ENCODE peak calls at places on chromosomes 3 and 15, in four cellular contexts. W is IMR-90, B is endothelial cell, D is astrocyte. A is an unnamed sample.

GRCh38 chr3:195255571-195256501 is 15.1 kb downstream of the XXYLT1 start:
- DNase-seq in W (no peak), B (no peak), D (no peak), A (no peak)

GRCh38 chr3:23390446-23390845 is 187.3 kb downstream of the UBE2E2 start:
- DNase-seq in W (no peak), B (no peak), D (no peak), A (no peak)

GRCh38 chr3:18454766-18455165 is 29.6 kb upstream of the SATB1 start:
- DNase-seq in W (no peak), B (no peak), D (no peak), A (no peak)

GRCh38 chr3:148992027-148992634 is 791 bp downstream of the GYG1 start:
- DNase-seq in W (no peak), B (peak; percentile 45), D (no peak), A (peak; percentile 60)

GRCh38 chr15:80694624-80695098 is 449 bp upstream of the ABHD17C start:
- DNase-seq in W (peak; percentile 33), B (peak; percentile 10), D (peak; percentile 36), A (no peak)

GRCh38 chr3:188303286-188303799 is 149.4 kb downstream of the LPP start:
- DNase-seq in W (no peak), B (no peak), D (no peak), A (no peak)

GRCh38 chr3:135805752-135806151 is 159.8 kb upstream of the PPP2R3A start:
- DNase-seq in W (no peak), B (no peak), D (no peak), A (no peak)

GRCh38 chr15:99169769-99170311 is 65.0 kb downstream of the SYNM start:
- DNase-seq in W (peak; percentile 89), B (no peak), D (peak; percentile 90), A (no peak)

GRCh38 chr15:41774873-41775417 is 661 bp downstream of the MAPKBP1 start:
- DNase-seq in W (no peak), B (no peak), D (no peak), A (no peak)

GRCh38 chr3:161270991-161271390 is 49.9 kb downstream of the NMD3 start:
- DNase-seq in W (no peak), B (no peak), D (no peak), A (no peak)

GRCh38 chr3:46130631-46131310 is 77.3 kb downstream of the CCR1 start:
- DNase-seq in W (no peak), B (no peak), D (no peak), A (no peak)

GRCh38 chr3:147651107-147651506 is 241.9 kb downstream of the ZIC1 start:
- DNase-seq in W (peak; percentile 2), B (no peak), D (peak; percentile 16), A (no peak)

GRCh38 chr3:87436781-87437543 is 160.6 kb upstream of the POU1F1 start:
- DNase-seq in W (no peak), B (no peak), D (peak; percentile 89), A (no peak)

GRCh38 chr3:71208273-71209095 is 375.0 kb downstream of the FOXP1 start:
- DNase-seq in W (peak; percentile 33), B (no peak), D (no peak), A (no peak)

DNA sequence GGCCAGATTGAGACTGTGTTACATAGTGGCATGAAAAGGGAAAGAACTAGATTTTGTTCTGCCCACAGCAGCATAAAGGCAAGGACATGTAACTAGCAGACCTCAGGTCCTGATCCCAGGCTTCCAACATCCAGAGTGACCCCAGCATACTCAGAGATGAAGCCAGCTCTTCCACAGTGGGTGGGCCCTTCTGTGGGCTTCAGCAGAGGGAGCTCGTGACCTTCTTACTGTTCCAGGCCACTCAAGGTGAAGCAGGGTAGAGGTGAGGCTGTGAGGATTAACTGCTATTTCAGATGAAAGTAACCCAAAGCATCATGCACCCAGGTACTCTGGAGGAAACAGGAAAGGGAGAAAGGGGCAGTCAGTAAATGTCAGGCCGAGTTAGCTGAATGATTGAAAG is 905 bp upstream of the SLC24A1 start:
- DNase-seq in W (no peak), B (no peak), D (no peak), A (no peak)
- TF ChIP-seq CTCF in W (no peak), B (no peak), D (no peak), A (no peak)

GRCh38 chr15:77904436-77904821 is 173.1 kb downstream of the TBC1D2B start:
- DNase-seq in W (no peak), B (no peak), D (no peak), A (no peak)

GRCh38 chr15:77898811-77899730 is 178.4 kb downstream of the TBC1D2B start:
- DNase-seq in W (no peak), B (no peak), D (no peak), A (no peak)

GRCh38 chr15:77901251-77901881 is 176.1 kb downstream of the TBC1D2B start:
- DNase-seq in W (no peak), B (no peak), D (no peak), A (no peak)

GRCh38 chr15:77904901-77905300 is 172.6 kb downstream of the TBC1D2B start:
- DNase-seq in W (no peak), B (no peak), D (no peak), A (no peak)

DNA sequence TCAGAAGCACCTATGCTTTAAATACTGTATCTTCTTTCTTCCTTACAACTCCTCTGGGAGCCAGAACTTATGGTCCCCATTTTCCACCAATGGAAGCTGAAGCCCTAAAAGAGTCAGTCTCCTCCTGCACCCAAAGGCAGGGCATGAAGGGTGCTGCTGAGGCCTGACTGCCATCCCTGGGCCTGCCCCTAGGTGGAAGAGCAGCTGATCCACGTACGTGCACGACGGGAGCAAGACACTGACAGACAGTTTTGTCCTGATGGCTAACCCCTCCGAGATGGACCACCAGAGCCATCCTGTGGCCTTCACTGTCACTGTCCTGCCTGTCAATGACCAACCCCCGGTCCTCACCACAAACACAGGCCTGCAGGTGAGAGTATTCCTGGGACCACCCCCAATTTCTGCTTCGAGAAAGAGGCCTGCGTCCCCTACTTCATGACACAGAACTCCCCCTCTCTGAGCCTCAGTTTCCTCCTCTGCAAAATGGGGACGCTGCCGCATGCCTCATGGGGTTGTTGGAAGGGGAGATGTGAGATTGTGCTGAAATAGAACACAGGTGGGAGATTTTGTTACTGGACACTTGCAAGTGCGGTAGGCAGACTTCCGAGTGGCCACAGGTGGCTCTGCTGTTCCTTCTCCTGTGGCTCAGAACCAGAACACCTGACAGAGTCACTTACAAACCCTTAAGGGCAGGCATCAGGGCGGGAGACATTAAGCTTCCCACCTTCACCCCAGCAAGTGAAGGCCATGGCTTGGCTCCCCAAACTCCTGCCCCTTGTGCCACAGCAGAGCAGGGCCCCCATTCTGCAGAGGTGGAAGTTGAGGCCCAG is 175.4 kb downstream of the TBC1D2B start:
- DNase-seq in W (no peak), B (no peak), D (no peak), A (no peak)
- TF ChIP-seq CTCF in W (peak; percentile 11), B (no peak), D (no peak), A (no peak)

GRCh38 chr15:68316061-68316804 is 38.7 kb downstream of the FEM1B start:
- DNase-seq in W (no peak), B (peak; percentile 39), D (no peak), A (no peak)
- TF ChIP-seq CTCF in W (peak; percentile 19), B (no peak), D (peak; percentile 29), A (peak; percentile 40)

GRCh38 chr3:1444196-1444595 is 351.4 kb downstream of the CNTN6 start:
- DNase-seq in W (no peak), B (no peak), D (no peak), A (no peak)

GRCh38 chr3:1442271-1442670 is 349.4 kb downstream of the CNTN6 start:
- DNase-seq in W (no peak), B (no peak), D (no peak), A (no peak)

GRCh38 chr3:1439395-1439794 is 346.6 kb downstream of the CNTN6 start:
- DNase-seq in W (no peak), B (no peak), D (no peak), A (no peak)
- TF ChIP-seq CTCF in W (no peak), B (no peak), D (no peak), A (peak; percentile 24)

GRCh38 chr15:43268111-43269105 is 1.7 kb upstream of the TGM5 start:
- DNase-seq in W (no peak), B (peak; percentile 62), D (no peak), A (peak; percentile 57)
- TF ChIP-seq CTCF in W (peak; percentile 43), B (no peak), D (peak; percentile 25), A (peak; percentile 59)